ENCODE peak calls at places on chromosome 9, in four cellular contexts. I is stomach, T is cardiac muscle cell, H is epithelial cell of esophagus. X is an unnamed sample.

GRCh38 chr9:4237748-4238511 is 61.9 kb downstream of the GLIS3 start:
- DNase-seq in I (no peak), T (no peak), H (no peak), X (no peak)

GRCh38 chr9:98334796-98335195 is 79.3 kb upstream of the TBC1D2 start:
- DNase-seq in I (no peak), T (no peak), H (no peak), X (no peak)

GRCh38 chr9:99385814-99386279 is 163.8 kb downstream of the SEC61B start:
- DNase-seq in I (no peak), T (peak; percentile 23), H (peak; percentile 66), X (no peak)

GRCh38 chr9:35518212-35518917 is 28.5 kb downstream of the RUSC2 start:
- DNase-seq in I (peak; percentile 42), T (peak; percentile 88), H (peak; percentile 96), X (no peak)

GRCh38 chr9:107638922-107639321 is 149.4 kb upstream of the KLF4 start:
- DNase-seq in I (peak; percentile 48), T (peak; percentile 77), H (no peak), X (peak; percentile 59)

GRCh38 chr9:83167126-83167525 is 104.2 kb upstream of the RASEF start:
- DNase-seq in I (no peak), T (no peak), H (peak; percentile 88), X (no peak)

GRCh38 chr9:85543196-85543595 is 198.6 kb downstream of the AGTPBP1 start:
- DNase-seq in I (no peak), T (no peak), H (no peak), X (no peak)

GRCh38 chr9:5799314-5799713 is 33.6 kb downstream of the ERMP1 start:
- DNase-seq in I (no peak), T (peak; percentile 74), H (peak; percentile 57), X (no peak)

GRCh38 chr9:85723220-85723619 is 18.5 kb downstream of the AGTPBP1 start:
- DNase-seq in I (no peak), T (no peak), H (peak; percentile 42), X (no peak)

GRCh38 chr9:124256517-124257069 is 1.2 kb upstream of the NEK6 start:
- DNase-seq in I (no peak), T (peak; percentile 68), H (peak; percentile 90), X (no peak)
- H3K4me3 ChIP-seq in I (no peak overlapping the region), T (no peak overlapping the region), H (no peak overlapping the region), X (no peak overlapping the region)

GRCh38 chr9:94901019-94901363 is 174.5 kb downstream of the AOPEP start:
- DNase-seq in I (no peak), T (no peak), H (no peak), X (no peak)

GRCh38 chr9:94895668-94896067 is 169.2 kb downstream of the AOPEP start:
- DNase-seq in I (no peak), T (no peak), H (no peak), X (no peak)

GRCh38 chr9:94896512-94896911 is 170.0 kb downstream of the AOPEP start:
- DNase-seq in I (no peak), T (no peak), H (no peak), X (no peak)

GRCh38 chr9:94900222-94901018 is 173.9 kb downstream of the AOPEP start:
- DNase-seq in I (no peak), T (peak; percentile 97), H (peak; percentile 87), X (no peak)

GRCh38 chr9:94899464-94900221 is 173.1 kb downstream of the AOPEP start:
- DNase-seq in I (no peak), T (no peak), H (no peak), X (no peak)
- H3K4me3 ChIP-seq in I (no peak overlapping the region), T (no peak overlapping the region), H (no peak overlapping the region), X (no peak overlapping the region)

DNA sequence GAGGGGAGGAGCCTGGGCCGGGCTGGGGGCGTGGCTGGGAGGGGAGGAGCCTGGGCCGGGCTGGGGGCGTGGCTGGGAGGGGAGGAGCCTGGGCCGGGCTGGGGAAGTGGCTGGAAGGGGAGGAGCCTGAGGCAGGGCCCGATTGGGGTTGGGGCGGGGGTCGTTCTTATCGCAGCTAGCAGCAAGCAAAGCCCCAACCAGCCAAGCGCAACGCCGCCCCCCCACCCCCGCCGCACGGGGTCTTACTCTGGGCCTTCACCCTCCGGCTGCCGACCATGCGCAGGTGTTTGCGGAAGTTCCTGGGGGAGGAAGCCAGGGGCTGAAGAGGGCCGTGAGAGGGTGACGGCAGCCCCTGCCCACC is 5.0 kb downstream of the NSMF start:
- DNase-seq in I (peak; percentile 66), T (peak; percentile 31), H (peak; percentile 47), X (peak; percentile 78)
- H3K4me3 ChIP-seq in I (peak overlapping the region; percentile 38), T (no peak overlapping the region), H (peak overlapping the region; percentile 49), X (peak overlapping the region; percentile 39)

GRCh38 chr9:127562271-127562780 is 49.8 kb upstream of the STXBP1 start:
- DNase-seq in I (no peak), T (no peak), H (no peak), X (no peak)
- H3K4me3 ChIP-seq in I (no peak overlapping the region), T (no peak overlapping the region), H (no peak overlapping the region), X (no peak overlapping the region)

GRCh38 chr9:122464633-122465567 is 12.8 kb downstream of the OR1J1 start:
- DNase-seq in I (peak; percentile 83), T (peak; percentile 96), H (peak; percentile 89), X (peak; percentile 16)
- H3K4me3 ChIP-seq in I (peak overlapping the region; percentile 49), T (no peak overlapping the region), H (peak overlapping the region; percentile 22), X (peak overlapping the region; percentile 57)

GRCh38 chr9:14096182-14096922 is 217.6 kb downstream of the NFIB start:
- DNase-seq in I (peak; percentile 45), T (peak; percentile 83), H (peak; percentile 63), X (peak; percentile 73)

GRCh38 chr9:14097215-14097614 is 216.7 kb downstream of the NFIB start:
- DNase-seq in I (no peak), T (peak; percentile 88), H (peak; percentile 43), X (no peak)

GRCh38 chr9:14097666-14098065 is 216.3 kb downstream of the NFIB start:
- DNase-seq in I (no peak), T (no peak), H (no peak), X (no peak)

GRCh38 chr9:14098102-14098501 is 215.8 kb downstream of the NFIB start:
- DNase-seq in I (no peak), T (no peak), H (no peak), X (no peak)

DNA sequence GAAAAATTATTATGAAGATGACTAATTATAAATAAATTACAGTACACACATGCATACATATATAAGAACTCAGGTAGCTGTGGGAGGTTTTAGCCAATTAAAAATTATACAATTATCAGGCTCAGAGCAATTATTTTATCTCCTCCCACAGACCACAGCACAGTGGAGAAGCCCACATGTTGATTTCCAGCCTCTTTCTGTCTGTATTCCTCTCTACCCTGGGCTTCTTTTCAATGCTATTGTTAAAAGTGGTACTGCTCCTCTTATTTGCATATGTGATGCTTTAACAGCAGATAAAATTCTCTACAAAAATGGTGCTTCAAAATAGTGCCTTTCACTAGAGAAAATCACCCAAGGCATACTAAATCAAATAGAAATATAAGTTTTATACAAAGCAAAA is 218.7 kb downstream of the NFIB start:
- DNase-seq in I (no peak), T (no peak), H (no peak), X (no peak)
- H3K4me3 ChIP-seq in I (no peak overlapping the region), T (no peak overlapping the region), H (no peak overlapping the region), X (no peak overlapping the region)

GRCh38 chr9:758147-758546 is 83.3 kb upstream of the DMRT1 start:
- DNase-seq in I (no peak), T (no peak), H (no peak), X (peak; percentile 54)

GRCh38 chr9:757246-757881 is 84.1 kb upstream of the DMRT1 start:
- DNase-seq in I (no peak), T (peak; percentile 73), H (peak; percentile 65), X (no peak)

GRCh38 chr9:752681-753200 is 88.8 kb upstream of the DMRT1 start:
- DNase-seq in I (no peak), T (no peak), H (no peak), X (no peak)

GRCh38 chr9:754150-754931 is 87.2 kb upstream of the DMRT1 start:
- DNase-seq in I (no peak), T (no peak), H (no peak), X (peak; percentile 58)

GRCh38 chr9:755454-756381 is 85.8 kb upstream of the DMRT1 start:
- DNase-seq in I (no peak), T (peak; percentile 90), H (peak; percentile 62), X (no peak)
- H3K4me3 ChIP-seq in I (no peak overlapping the region), T (no peak overlapping the region), H (no peak overlapping the region), X (no peak overlapping the region)

GRCh38 chr9:93090091-93090655 is 5.8 kb upstream of the CARD19 start:
- DNase-seq in I (no peak), T (no peak), H (no peak), X (no peak)

GRCh38 chr9:93093081-93093448 is 3.0 kb upstream of the CARD19 start:
- DNase-seq in I (no peak), T (no peak), H (no peak), X (no peak)

GRCh38 chr9:93092171-93092991 is 3.6 kb upstream of the CARD19 start:
- DNase-seq in I (no peak), T (no peak), H (no peak), X (peak; percentile 58)

GRCh38 chr9:93091056-93091452 is 5.0 kb upstream of the CARD19 start:
- DNase-seq in I (no peak), T (no peak), H (no peak), X (no peak)

GRCh38 chr9:93091453-93092081 is 4.5 kb upstream of the CARD19 start:
- DNase-seq in I (no peak), T (peak; percentile 82), H (peak; percentile 87), X (peak; percentile 65)
- H3K4me3 ChIP-seq in I (no peak overlapping the region), T (no peak overlapping the region), H (no peak overlapping the region), X (no peak overlapping the region)

GRCh38 chr9:116027951-116028350 is 125.6 kb upstream of the PAPPA start:
- DNase-seq in I (no peak), T (peak; percentile 56), H (no peak), X (no peak)
- H3K4me3 ChIP-seq in I (no peak overlapping the region), T (no peak overlapping the region), H (no peak overlapping the region), X (no peak overlapping the region)

GRCh38 chr9:133707761-133708122 is 30.4 kb downstream of the SARDH start:
- DNase-seq in I (no peak), T (no peak), H (no peak), X (no peak)
- H3K4me3 ChIP-seq in I (no peak overlapping the region), T (no peak overlapping the region), H (no peak overlapping the region), X (no peak overlapping the region)